ENCODE peak calls at places on chromosomes 6 and 20, in five cellular contexts. E is ascending aorta, V is tibial nerve, L is memory B cell, C is PC-3. T is an unnamed sample.

GRCh38 chr20:63454729-63455567 is 17.5 kb downstream of the KCNQ2 start:
- DNase-seq in C (no peak), E (no peak), V (no peak), L (no peak), T (no peak)

GRCh38 chr20:2172305-2173175 is 70.9 kb downstream of the STK35 start:
- DNase-seq in C (peak), V (peak), L (peak), E (no peak), T (peak)

GRCh38 chr20:47175501-47175900 is 181.0 kb downstream of the ZMYND8 start:
- DNase-seq in C (no peak), E (no peak), L (no peak), V (no peak), T (no peak)

GRCh38 chr6:43788305-43788704 is 18.3 kb downstream of the VEGFA start:
- DNase-seq in V (no peak), C (no peak), L (no peak), E (no peak), T (no peak)

GRCh38 chr6:166514196-166514595 is 72.3 kb downstream of the RAMACL start:
- DNase-seq in L (no peak), E (no peak), V (no peak), C (no peak), T (no peak)

GRCh38 chr6:130624046-130624445 is 203.2 kb upstream of the SMLR1 start:
- DNase-seq in L (no peak), E (no peak), C (no peak), V (no peak), T (peak)

GRCh38 chr20:1943267-1944002 is 48.2 kb downstream of the SIRPA start:
- DNase-seq in E (peak), C (peak), V (peak), L (no peak), T (no peak)

GRCh38 chr6:148599967-148600426 is 146.8 kb upstream of the UST start:
- DNase-seq in C (no peak), E (no peak), L (no peak), V (no peak), T (peak)

GRCh38 chr6:146770275-146770964 is 171.6 kb downstream of the ADGB start:
- DNase-seq in E (no peak), L (no peak), C (no peak), V (no peak), T (no peak)

GRCh38 chr20:3820901-3821727 is 767 bp downstream of the AP5S1 start:
- DNase-seq in L (no peak), C (peak), V (no peak), E (no peak), T (peak)

GRCh38 chr6:4188801-4189200 is 53.4 kb upstream of the ECI2 start:
- DNase-seq in V (no peak), C (no peak), E (no peak), L (no peak), T (no peak)

GRCh38 chr6:156282087-156282486 is 495.1 kb upstream of the ARID1B start:
- DNase-seq in C (no peak), E (no peak), L (no peak), V (no peak), T (no peak)

GRCh38 chr20:14986026-14986655 is 648.7 kb upstream of the FLRT3 start:
- DNase-seq in E (no peak), V (no peak), C (peak), L (no peak), T (peak)

GRCh38 chr20:32664352-32665159 is 9.2 kb downstream of the C20orf203 start:
- DNase-seq in C (no peak), L (no peak), E (no peak), V (no peak), T (no peak)

GRCh38 chr20:15937179-15937578 is 636.1 kb downstream of the KIF16B start:
- DNase-seq in C (no peak), L (peak), E (no peak), V (no peak), T (no peak)

GRCh38 chr6:33723576-33724085 is 12.1 kb upstream of the UQCC2 start:
- DNase-seq in C (no peak), L (no peak), V (no peak), E (no peak), T (no peak)

GRCh38 chr6:11920566-11920965 is 91.5 kb upstream of the HIVEP1 start:
- DNase-seq in C (no peak), V (no peak), L (no peak), E (no peak), T (peak)

GRCh38 chr6:31697555-31697954 is 5.6 kb downstream of the ABHD16A start:
- DNase-seq in E (no peak), L (no peak), V (no peak), C (no peak), T (no peak)

GRCh38 chr6:18307006-18307405 is 42.7 kb upstream of the DEK start:
- DNase-seq in V (no peak), C (no peak), E (no peak), L (no peak), T (peak)

GRCh38 chr6:164296411-164296810 is 881.9 kb downstream of the QKI start:
- DNase-seq in L (no peak), E (no peak), C (peak), V (no peak), T (no peak)

GRCh38 chr6:167945937-167946485 is 51.5 kb upstream of the KIF25 start:
- DNase-seq in E (no peak), V (no peak), L (no peak), C (no peak), T (no peak)

GRCh38 chr6:13769034-13769654 is 45.2 kb downstream of the MCUR1 start:
- DNase-seq in L (no peak), C (no peak), E (no peak), V (no peak), T (no peak)

GRCh38 chr6:69343856-69344255 is 453.0 kb downstream of the LMBRD1 start:
- DNase-seq in L (no peak), C (no peak), V (no peak), E (no peak), T (peak)

GRCh38 chr20:33541074-33541473 is 51.2 kb downstream of the CBFA2T2 start:
- DNase-seq in L (no peak), C (no peak), V (no peak), E (no peak), T (no peak)

GRCh38 chr6:39881851-39882566 is 52.3 kb downstream of the MOCS1 start:
- DNase-seq in L (no peak), V (no peak), E (no peak), C (no peak), T (no peak)

GRCh38 chr6:93423542-93423941 is 4.2 kb upstream of the EPHA7 start:
- DNase-seq in C (peak), L (no peak), E (no peak), V (no peak), T (peak)

GRCh38 chr20:47989957-47990356 is 204.7 kb upstream of the SULF2 start:
- DNase-seq in L (no peak), E (no peak), C (peak), V (no peak), T (peak)

GRCh38 chr20:5041433-5041832 is 40.1 kb upstream of the SLC23A2 start:
- DNase-seq in C (no peak), V (no peak), E (no peak), L (no peak), T (no peak)

GRCh38 chr6:3227363-3228045 is at the start of gene TUBB2B:
- DNase-seq in L (no peak), V (no peak), C (no peak), E (no peak), T (peak)

GRCh38 chr20:58722379-58722778 is 29.8 kb downstream of the NPEPL1 start:
- DNase-seq in E (no peak), V (no peak), L (no peak), C (no peak), T (no peak)

GRCh38 chr6:165847407-165848098 is 184.5 kb upstream of the PDE10A start:
- DNase-seq in L (no peak), V (no peak), C (no peak), E (no peak), T (no peak)